ENCODE peak calls at places on chromosomes 4 and X, in nine cellular contexts. Y, O, K, R, D, E, T, Q and P are unnamed samples.

GRCh38 chr4:185552254-185552653 is 16.9 kb upstream of the PDLIM3 start:
- DNase-seq in R (no peak), T (no peak), E (no peak), Q (no peak), O (no peak), Y (no peak), D (no peak), K (no peak), P (peak)

GRCh38 chr4:169359961-169360360 is 89.2 kb upstream of the SH3RF1 start:
- DNase-seq in Y (no peak), K (no peak), R (no peak), E (no peak), O (no peak), D (no peak), T (no peak), Q (no peak), P (no peak)

GRCh38 chr4:88868510-88868909 is 170.9 kb upstream of the NAP1L5 start:
- DNase-seq in K (no peak), O (no peak), R (no peak), Q (no peak), D (no peak), E (no peak), T (no peak), Y (no peak), P (no peak)

GRCh38 chr4:26263165-26263564 is 57.6 kb upstream of the RBPJ start:
- DNase-seq in Q (no peak), T (no peak), D (peak), E (no peak), R (no peak), Y (no peak), K (no peak), O (no peak), P (no peak)

GRCh38 chrX:148942754-148943153 is 442.3 kb downstream of the AFF2 start:
- DNase-seq in R (no peak), O (no peak), Y (no peak), Q (no peak), T (no peak), E (no peak), K (no peak), D (no peak), P (no peak)

GRCh38 chr4:17166954-17167353 is 268.5 kb upstream of the LDB2 start:
- DNase-seq in D (no peak), R (no peak), O (peak), Q (no peak), K (peak), Y (no peak), E (no peak), T (no peak), P (no peak)

GRCh38 chr4:76459291-76459723 is 24.3 kb downstream of the SHROOM3 start:
- DNase-seq in R (no peak), E (no peak), K (peak), Y (no peak), Q (no peak), D (peak), T (no peak), O (no peak), P (peak)

GRCh38 chr4:158016511-158016910 is 156.3 kb downstream of the GASK1B start:
- DNase-seq in Y (no peak), Q (no peak), R (peak), D (no peak), T (no peak), E (no peak), O (no peak), K (peak), P (peak)

GRCh38 chr4:26207631-26208030 is 113.2 kb upstream of the RBPJ start:
- DNase-seq in T (no peak), O (no peak), Q (no peak), Y (no peak), K (peak), E (no peak), D (no peak), R (no peak), P (peak)

GRCh38 chr4:180031330-180031729 is 2211.9 kb upstream of the TENM3 start:
- DNase-seq in D (no peak), R (no peak), O (no peak), K (no peak), Q (no peak), E (no peak), T (no peak), Y (no peak), P (peak)

DNA sequence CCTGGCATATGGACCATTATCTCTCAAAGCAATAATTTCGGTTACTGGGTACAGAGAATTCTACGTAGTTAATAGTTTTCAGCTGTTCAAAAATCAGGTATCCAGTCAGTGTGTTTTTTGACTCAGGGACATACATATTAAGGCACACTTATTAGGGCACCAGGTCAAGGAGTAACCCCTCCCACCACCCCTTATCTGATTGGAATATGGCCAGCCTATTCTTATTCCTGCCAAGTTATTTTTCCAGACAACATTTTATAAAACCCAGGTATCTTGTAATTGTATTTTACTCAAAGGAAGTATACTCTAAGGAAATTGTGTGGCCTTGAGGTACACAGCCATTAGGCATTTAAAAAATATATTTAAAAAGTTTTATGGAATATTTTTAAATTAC is 4.3 kb downstream of the ZFX start:
- DNase-seq in D (no peak), T (no peak), O (no peak), Q (no peak), K (no peak), R (no peak), E (no peak), Y (no peak), P (no peak)
- H3K4me3 ChIP-seq in D (no peak), T (no peak), O (no peak), Q (no peak), K (no peak), R (no peak), E (peak), Y (no peak), P (no peak)

DNA sequence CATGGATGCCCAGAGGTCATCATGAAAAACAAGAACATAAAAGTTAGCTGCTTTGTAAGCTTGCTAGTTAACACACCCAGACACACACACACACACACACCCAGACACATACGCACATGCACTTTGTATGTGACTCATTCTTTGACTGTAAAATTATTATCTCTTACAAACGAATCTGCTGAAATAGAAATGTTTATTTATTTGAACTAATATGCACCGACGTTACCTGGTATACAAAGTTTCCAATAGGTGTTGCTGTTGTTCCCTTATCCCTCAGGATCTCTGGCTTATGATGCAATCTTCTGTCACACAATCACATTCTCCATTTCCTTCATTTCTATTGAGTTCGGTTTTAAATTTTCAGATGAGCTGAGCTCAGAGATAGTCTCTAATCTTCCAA is 209.3 kb downstream of the PTTG2 start:
- DNase-seq in T (no peak), D (no peak), Q (no peak), E (no peak), R (no peak), O (no peak), K (no peak), Y (no peak), P (peak)
- TF ChIP-seq CTCF in T (no peak), D (peak), Q (no peak), E (no peak), R (no peak), O (no peak), K (no peak), Y (no peak), P (peak)

DNA sequence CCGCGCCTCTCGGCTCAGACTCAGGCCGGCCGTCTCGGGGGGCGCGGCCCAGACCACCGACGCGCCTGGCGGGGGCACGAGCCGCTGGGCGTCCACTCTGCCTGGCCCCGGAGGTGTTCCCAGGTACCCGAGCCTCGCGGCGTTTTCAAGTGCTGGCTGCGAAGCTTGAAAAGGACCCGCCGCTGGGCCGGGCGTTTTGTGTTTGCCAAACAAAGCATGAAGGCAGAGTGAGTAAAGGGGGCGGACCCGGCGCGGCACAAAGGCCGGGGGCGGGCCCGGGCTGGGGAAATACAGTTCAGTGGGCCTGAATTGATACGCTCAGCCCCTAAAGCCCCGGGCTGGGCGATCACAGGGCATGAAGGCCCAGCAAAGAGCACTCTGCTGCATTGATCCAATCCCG is 65.4 kb downstream of the SOX3 start:
- DNase-seq in D (no peak), E (no peak), Y (peak), R (no peak), Q (peak), T (no peak), K (no peak), O (no peak), P (peak)
- H3K4me3 ChIP-seq in D (no peak), E (no peak), Y (no peak), R (no peak), Q (peak), T (no peak), K (no peak), O (no peak), P (no peak)

GRCh38 chrX:53682885-53683555 is 3.5 kb downstream of the HUWE1 start:
- DNase-seq in E (no peak), Y (no peak), T (no peak), Q (no peak), K (peak), D (no peak), R (peak), O (no peak), P (peak)

GRCh38 chrX:53683556-53684414 is 2.7 kb downstream of the HUWE1 start:
- DNase-seq in Q (peak), T (peak), E (peak), D (peak), K (peak), R (peak), Y (peak), O (peak), P (peak)

GRCh38 chrX:53681661-53682060 is 4.9 kb downstream of the HUWE1 start:
- DNase-seq in R (no peak), E (no peak), Y (no peak), D (no peak), T (no peak), K (peak), Q (no peak), O (no peak), P (peak)

GRCh38 chrX:53674581-53674980 is 11.9 kb downstream of the HUWE1 start:
- DNase-seq in K (no peak), E (no peak), Y (no peak), R (no peak), Q (no peak), T (no peak), O (no peak), D (no peak), P (peak)

DNA sequence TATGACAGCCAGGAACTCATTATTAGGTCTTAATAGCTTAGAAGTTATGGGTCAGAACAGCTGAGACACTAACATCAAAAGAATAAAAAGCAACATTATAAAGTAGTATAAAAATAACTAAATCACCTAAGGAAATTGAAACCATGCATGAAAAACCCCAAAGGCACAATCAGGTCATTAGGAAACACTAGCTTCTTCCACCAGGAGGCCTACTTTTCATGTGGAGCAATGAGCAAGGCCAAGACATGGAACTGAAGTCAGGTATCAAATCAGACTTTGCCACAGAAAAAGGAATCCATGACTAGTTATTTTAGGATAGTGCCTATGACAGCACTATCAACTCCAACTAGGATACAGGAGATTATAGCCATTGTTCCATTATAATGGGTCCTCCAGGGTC is 7.9 kb downstream of the HUWE1 start:
- DNase-seq in K (peak), E (no peak), O (no peak), Q (no peak), D (no peak), R (no peak), T (no peak), Y (no peak), P (peak)
- TF ChIP-seq CTCF in K (peak), E (peak), O (no peak), Q (no peak), D (peak), R (no peak), T (peak), Y (no peak), P (peak)

GRCh38 chrX:40091691-40092421 is 5.9 kb downstream of the BCOR start:
- DNase-seq in Y (peak), E (no peak), K (no peak), Q (no peak), D (no peak), O (no peak), R (no peak), T (no peak), P (no peak)
- H3K4me3 ChIP-seq in Y (no peak), E (no peak), K (no peak), Q (no peak), D (peak), O (no peak), R (no peak), T (no peak), P (no peak)

GRCh38 chr4:27702710-27703431 is 842.2 kb downstream of the STIM2 start:
- DNase-seq in E (no peak), Q (no peak), T (no peak), O (no peak), R (no peak), Y (no peak), D (peak), K (peak), P (peak)
- TF ChIP-seq CTCF in E (peak), Q (no peak), T (peak), O (no peak), R (no peak), Y (no peak), D (peak), K (peak), P (peak)

GRCh38 chr4:148061139-148061476 is 329.2 kb downstream of the ARHGAP10 start:
- DNase-seq in O (no peak), K (no peak), T (no peak), Q (no peak), D (no peak), E (no peak), Y (no peak), R (no peak), P (no peak)
- H3K4me3 ChIP-seq in O (no peak), K (no peak), T (no peak), Q (peak), D (no peak), E (no peak), Y (no peak), R (no peak), P (no peak)

DNA sequence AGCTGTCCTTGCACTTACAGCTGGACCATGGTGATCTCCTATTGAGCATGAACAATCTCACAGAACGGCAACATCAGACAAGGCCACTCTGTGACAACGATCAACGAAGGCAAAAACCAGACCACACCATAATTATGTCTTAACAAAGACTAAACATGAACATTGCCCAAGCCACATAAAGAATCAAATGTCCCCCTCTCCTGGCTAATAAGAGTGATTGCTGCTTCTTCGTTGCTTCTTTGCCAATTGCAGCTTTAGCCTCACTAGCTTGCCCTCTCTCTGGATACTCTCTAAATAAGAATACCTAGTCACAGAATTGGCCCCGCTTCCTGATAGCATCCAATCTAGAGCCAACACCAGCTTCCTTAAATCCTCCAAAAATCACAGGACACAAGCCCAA is 41.5 kb upstream of the PGRMC1 start:
- DNase-seq in D (no peak), O (no peak), T (no peak), Y (no peak), K (peak), E (no peak), R (no peak), Q (no peak), P (peak)
- TF ChIP-seq CTCF in D (no peak), O (peak), T (peak), Y (no peak), K (peak), E (no peak), R (no peak), Q (no peak), P (no peak)

DNA sequence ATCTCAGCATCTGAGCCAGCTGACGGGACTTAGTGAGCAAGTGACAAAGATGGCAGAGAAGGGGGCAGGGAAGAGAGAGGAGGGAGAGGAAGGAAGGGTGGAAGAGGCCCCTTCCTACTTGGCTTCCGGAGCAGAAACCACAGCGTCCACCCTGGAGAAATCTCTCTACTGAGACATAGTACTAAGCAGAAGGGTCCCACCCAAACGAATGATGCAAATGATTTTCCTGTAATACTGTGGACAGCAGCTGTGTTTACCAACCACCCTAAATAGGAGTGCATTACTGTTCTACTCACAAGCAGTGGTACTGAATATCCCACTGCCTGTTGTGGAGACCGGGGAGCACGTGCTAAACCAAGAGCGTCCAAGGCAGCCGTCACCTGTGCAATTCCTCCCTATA is 29.4 kb downstream of the DTHD1 start:
- DNase-seq in Q (no peak), T (no peak), Y (no peak), O (peak), R (peak), D (no peak), E (no peak), K (no peak), P (no peak)
- H3K4me3 ChIP-seq in Q (no peak), T (no peak), Y (no peak), O (no peak), R (no peak), D (no peak), E (no peak), K (no peak), P (no peak)